ENCODE peak calls at places on chromosomes 12 and 14, in seven cellular contexts. M is K562, U is gastrocnemius medialis, N is neural crest cell, Z is upper lobe of right lung, B is A549, J is IMR-90. T is an unnamed sample.

GRCh38 chr14:50318031-50318626 is 6.0 kb downstream of the DMAC2L start:
- DNase-seq in M (peak), U (no peak), N (no peak), Z (no peak), B (peak), J (peak), T (no peak)

GRCh38 chr14:33509927-33510535 is 440.8 kb downstream of the EGLN3 start:
- DNase-seq in M (no peak), U (no peak), N (no peak), Z (no peak), B (no peak), J (no peak), T (no peak)

GRCh38 chr14:91858536-91859275 is 8.6 kb downstream of the TC2N start:
- DNase-seq in M (peak), U (peak), N (no peak), Z (no peak), B (peak), J (peak), T (no peak)

GRCh38 chr12:119956047-119956446 is 33.0 kb upstream of the BICDL1 start:
- DNase-seq in M (peak), U (no peak), N (no peak), Z (no peak), B (peak), J (no peak), T (no peak)

GRCh38 chr12:674272-674781 is 11.1 kb upstream of the NINJ2 start:
- DNase-seq in M (peak), U (no peak), N (no peak), Z (no peak), B (no peak), J (peak), T (no peak)

GRCh38 chr12:39816671-39817185 is 197.1 kb upstream of the ABCD2 start:
- DNase-seq in M (no peak), U (no peak), N (no peak), Z (no peak), B (no peak), J (no peak), T (no peak)

GRCh38 chr12:47938093-47938492 is 25.3 kb upstream of the TMEM106C start:
- DNase-seq in M (no peak), U (no peak), N (no peak), Z (no peak), B (no peak), J (peak), T (no peak)

GRCh38 chr12:52147367-52147972 is 44.3 kb downstream of the KRT80 start:
- DNase-seq in M (peak), U (peak), N (no peak), Z (peak), B (peak), J (peak), T (no peak)

GRCh38 chr14:66746316-66747006 is 238.5 kb downstream of the GPHN start:
- DNase-seq in M (peak), U (no peak), N (no peak), Z (no peak), B (peak), J (peak), T (no peak)

GRCh38 chr14:35754671-35755070 is 54.4 kb downstream of the RALGAPA1 start:
- DNase-seq in M (no peak), U (no peak), N (no peak), Z (no peak), B (no peak), J (no peak), T (no peak)

GRCh38 chr12:49968431-49968830 is 4.3 kb upstream of the AQP6 start:
- DNase-seq in M (no peak), U (no peak), N (no peak), Z (no peak), B (no peak), J (no peak), T (no peak)

GRCh38 chr14:37598973-37599526 is 3.6 kb downstream of the TTC6 start:
- DNase-seq in M (no peak), U (no peak), N (no peak), Z (no peak), B (no peak), J (no peak), T (no peak)

GRCh38 chr12:121278450-121279375 is 17.8 kb downstream of the CAMKK2 start:
- DNase-seq in M (no peak), U (peak), N (no peak), Z (no peak), B (no peak), J (peak), T (no peak)

GRCh38 chr12:18683603-18684002 is 54.2 kb downstream of the PLCZ1 start:
- DNase-seq in M (peak), U (no peak), N (no peak), Z (no peak), B (no peak), J (peak), T (no peak)

GRCh38 chr14:21106506-21107359 is 5.9 kb downstream of the TMEM253 start:
- DNase-seq in M (peak), U (peak), N (peak), Z (peak), B (peak), J (peak), T (peak)

GRCh38 chr14:53347046-53347445 is 193.9 kb upstream of the DDHD1 start:
- DNase-seq in M (no peak), U (no peak), N (no peak), Z (no peak), B (no peak), J (no peak), T (no peak)

GRCh38 chr12:29782821-29783772 is 645 bp downstream of the TMTC1 start:
- DNase-seq in M (no peak), U (peak), N (peak), Z (peak), B (no peak), J (peak), T (peak)

GRCh38 chr14:96587823-96588385 is 85.7 kb downstream of the PAPOLA start:
- DNase-seq in M (no peak), U (no peak), N (no peak), Z (no peak), B (no peak), J (no peak), T (no peak)

GRCh38 chr12:62763319-62763718 is 171.6 kb downstream of the PPM1H start:
- DNase-seq in M (no peak), U (no peak), N (no peak), Z (no peak), B (no peak), J (no peak), T (no peak)

GRCh38 chr12:503111-503761 is 43.5 kb downstream of the B4GALNT3 start:
- DNase-seq in M (no peak), U (peak), N (no peak), Z (peak), B (no peak), J (no peak), T (peak)

GRCh38 chr14:61615743-61616523 is 79.4 kb upstream of the HIF1A start:
- DNase-seq in M (no peak), U (no peak), N (no peak), Z (no peak), B (no peak), J (no peak), T (no peak)

GRCh38 chr14:100664841-100665425 is 61.8 kb upstream of the DLK1 start:
- DNase-seq in M (no peak), U (peak), N (no peak), Z (no peak), B (no peak), J (peak), T (no peak)

GRCh38 chr12:122368361-122369073 is 54.0 kb downstream of the CLIP1 start:
- DNase-seq in M (peak), U (no peak), N (no peak), Z (no peak), B (peak), J (peak), T (no peak)

DNA sequence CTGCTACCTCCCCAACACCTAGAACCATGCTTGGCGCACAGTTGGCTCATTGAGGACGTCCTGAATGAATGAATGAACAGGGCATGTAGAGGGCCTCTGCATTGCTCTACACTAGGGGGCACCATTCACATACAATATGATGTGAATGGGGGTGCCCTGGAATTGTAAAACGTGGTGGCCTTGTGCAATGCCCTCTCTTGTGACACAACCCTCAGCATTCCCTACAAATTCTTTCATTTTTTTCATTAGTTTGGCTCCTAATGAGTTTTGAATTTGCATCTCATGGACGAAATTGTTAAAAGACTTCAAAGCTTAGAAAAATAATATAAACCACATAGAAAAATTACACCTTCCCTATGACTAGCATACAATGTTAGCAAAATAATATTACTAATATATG is 2.3 kb upstream of the DIO2 start:
- DNase-seq in M (peak), U (peak), N (no peak), Z (no peak), B (peak), J (peak), T (no peak)
- TF ChIP-seq CTCF in M (no peak), U (no peak), N (peak), Z (peak), B (peak), J (peak), T (peak)

DNA sequence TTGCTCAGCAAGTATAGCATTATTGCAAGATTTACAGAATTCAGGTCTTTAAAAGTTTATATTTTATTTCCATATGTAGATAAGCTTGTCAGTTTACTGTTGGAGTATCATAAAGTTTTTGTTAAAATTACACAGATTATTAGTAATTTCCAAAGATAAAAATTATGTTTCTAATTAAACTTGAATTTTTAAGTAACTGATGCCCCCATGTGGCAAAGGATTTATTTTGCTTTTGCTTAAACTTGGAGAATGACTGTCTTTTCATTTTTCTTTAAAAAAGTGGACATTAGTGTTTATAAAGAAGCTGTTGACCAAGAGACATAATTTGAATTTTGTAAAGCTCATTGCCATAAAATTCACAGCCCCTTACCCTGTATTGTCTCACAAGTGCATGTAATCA is 45.8 kb downstream of the ETNK1 start:
- DNase-seq in M (no peak), U (no peak), N (no peak), Z (no peak), B (no peak), J (peak), T (no peak)
- TF ChIP-seq CTCF in M (peak), U (no peak), N (peak), Z (peak), B (peak), J (peak), T (peak)

GRCh38 chr14:104680806-104681688 is 8.4 kb upstream of the INF2 start:
- DNase-seq in M (no peak), U (peak), N (no peak), Z (peak), B (peak), J (peak), T (no peak)
- TF ChIP-seq CTCF in M (no peak), U (no peak), N (peak), Z (peak), B (peak), J (peak), T (peak)

GRCh38 chr12:99170461-99170860 is 477.1 kb upstream of the GARIN6 start:
- DNase-seq in M (no peak), U (no peak), N (no peak), Z (no peak), B (no peak), J (no peak), T (no peak)
- TF ChIP-seq CTCF in M (no peak), U (no peak), N (no peak), Z (no peak), B (no peak), J (no peak), T (no peak)